ENCODE peak calls at places on chromosome 13, in five cellular contexts. G is esophagus muscularis mucosa, O is cardiac muscle cell, K is AG04450, Y is testis. I is an unnamed sample.

GRCh38 chr13:101140087-101140770 is 276.1 kb downstream of the NALCN start:
- DNase-seq in G (no peak), O (no peak), K (no peak), Y (no peak), I (no peak)

GRCh38 chr13:98525852-98526512 is 50.9 kb downstream of the STK24 start:
- DNase-seq in G (no peak), O (no peak), K (no peak), Y (no peak), I (no peak)

GRCh38 chr13:76331948-76332712 is 554.1 kb downstream of the KCTD12 start:
- DNase-seq in G (no peak), O (peak; percentile 64), K (peak; percentile 15), Y (no peak), I (no peak)

GRCh38 chr13:40207110-40207478 is 459.3 kb downstream of the FOXO1 start:
- DNase-seq in G (no peak), O (no peak), K (no peak), Y (no peak), I (no peak)

GRCh38 chr13:67392014-67392413 is 161.9 kb upstream of the PCDH9 start:
- DNase-seq in G (no peak), O (no peak), K (no peak), Y (no peak), I (no peak)

GRCh38 chr13:47846886-47847285 is 154.2 kb downstream of the SUCLA2 start:
- DNase-seq in G (no peak), O (peak; percentile 34), K (no peak), Y (no peak), I (no peak)

GRCh38 chr13:81377926-81378325 is 1037.0 kb upstream of the SPRY2 start:
- DNase-seq in G (no peak), O (no peak), K (no peak), Y (no peak), I (no peak)

GRCh38 chr13:33152389-33152788 is 133.2 kb downstream of the STARD13 start:
- DNase-seq in G (no peak), O (no peak), K (no peak), Y (no peak), I (no peak)

GRCh38 chr13:34155931-34156607 is 338.1 kb downstream of the RFC3 start:
- DNase-seq in G (no peak), O (peak; percentile 48), K (no peak), Y (no peak), I (peak; percentile 28)

GRCh38 chr13:109761695-109762094 is 24.7 kb downstream of the IRS2 start:
- DNase-seq in G (no peak), O (no peak), K (no peak), Y (no peak), I (no peak)

GRCh38 chr13:71591380-71591779 is 275.6 kb downstream of the DACH1 start:
- DNase-seq in G (no peak), O (no peak), K (no peak), Y (no peak), I (no peak)

GRCh38 chr13:101529419-101529818 is 76.9 kb downstream of the ITGBL1 start:
- DNase-seq in G (no peak), O (peak; percentile 55), K (peak; percentile 39), Y (no peak), I (peak; percentile 87)

GRCh38 chr13:79011179-79011578 is 352.2 kb upstream of the OBI1 start:
- DNase-seq in G (no peak), O (no peak), K (no peak), Y (no peak), I (no peak)

GRCh38 chr13:59521549-59521948 is 642.2 kb downstream of the DIAPH3 start:
- DNase-seq in G (no peak), O (no peak), K (no peak), Y (no peak), I (no peak)

GRCh38 chr13:26112843-26113242 is 61.0 kb upstream of the SHISA2 start:
- DNase-seq in G (peak; percentile 42), O (peak; percentile 2), K (no peak), Y (no peak), I (no peak)

GRCh38 chr13:102132896-102133295 is 269.0 kb downstream of the FGF14 start:
- DNase-seq in G (no peak), O (no peak), K (no peak), Y (no peak), I (no peak)

GRCh38 chr13:100608906-100609305 is 20.3 kb upstream of the GGACT start:
- DNase-seq in G (no peak), O (no peak), K (no peak), Y (no peak), I (no peak)

GRCh38 chr13:107834268-107834667 is 381.1 kb downstream of the LIG4 start:
- DNase-seq in G (no peak), O (peak; percentile 26), K (no peak), Y (no peak), I (peak; percentile 17)

GRCh38 chr13:71879129-71879535 is 12.1 kb upstream of the DACH1 start:
- DNase-seq in G (no peak), O (peak; percentile 63), K (no peak), Y (no peak), I (no peak)

GRCh38 chr13:95512957-95513356 is 39.6 kb upstream of the CLDN10 start:
- DNase-seq in G (no peak), O (no peak), K (no peak), Y (no peak), I (no peak)

GRCh38 chr13:104001766-104002165 is 935.5 kb upstream of the SLC10A2 start:
- DNase-seq in G (no peak), O (no peak), K (no peak), Y (no peak), I (no peak)

GRCh38 chr13:38951525-38952313 is 38.9 kb downstream of the STOML3 start:
- DNase-seq in G (no peak), O (peak; percentile 81), K (no peak), Y (no peak), I (no peak)

GRCh38 chr13:24512208-24513068 is at the start of gene PARP4:
- DNase-seq in G (no peak), O (peak; percentile 75), K (peak; percentile 39), Y (peak; percentile 88), I (peak; percentile 81)

GRCh38 chr13:32165791-32166190 is 134.2 kb downstream of the FRY start:
- DNase-seq in G (no peak), O (no peak), K (no peak), Y (no peak), I (peak; percentile 45)

GRCh38 chr13:26616126-26616525 is 58.6 kb downstream of the WASF3 start:
- DNase-seq in G (no peak), O (peak; percentile 44), K (no peak), Y (no peak), I (peak; percentile 74)

GRCh38 chr13:111789420-111789819 is 277.5 kb upstream of the SOX1 start:
- DNase-seq in G (peak; percentile 88), O (no peak), K (no peak), Y (no peak), I (no peak)

GRCh38 chr13:49323344-49323743 is 75.6 kb downstream of the CDADC1 start:
- DNase-seq in G (no peak), O (no peak), K (no peak), Y (no peak), I (no peak)

GRCh38 chr13:41411536-41411935 is 45.8 kb upstream of the RGCC start:
- DNase-seq in G (peak; percentile 90), O (peak; percentile 76), K (peak; percentile 16), Y (peak; percentile 45), I (peak; percentile 78)
- TF ChIP-seq CTCF in G (peak; percentile 18), O (peak; percentile 44), K (peak; percentile 48), Y (no peak), I (peak; percentile 65)

DNA sequence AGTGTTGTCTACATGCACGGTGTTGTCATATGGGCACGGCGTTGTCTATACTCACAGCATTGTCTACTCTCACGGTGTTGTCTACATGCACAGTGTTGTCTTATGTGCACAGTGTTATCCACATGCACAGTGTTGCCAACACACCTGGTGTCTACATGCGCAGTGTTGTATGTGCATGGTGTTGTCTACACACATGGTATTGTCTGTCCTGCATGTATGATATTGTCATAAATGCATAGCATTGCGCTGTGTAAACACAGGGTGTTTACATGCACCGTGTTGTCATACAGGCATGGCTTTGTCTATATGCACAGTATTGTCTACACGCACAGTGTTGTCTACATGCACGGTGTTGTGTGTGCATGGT is 6.8 kb downstream of the ADPRHL1 start:
- DNase-seq in G (no peak), O (no peak), K (no peak), Y (no peak), I (no peak)
- H3K4me3 ChIP-seq in G (no peak overlapping the region), O (no peak overlapping the region), K (no peak overlapping the region), Y (no peak overlapping the region), I (no peak overlapping the region)

DNA sequence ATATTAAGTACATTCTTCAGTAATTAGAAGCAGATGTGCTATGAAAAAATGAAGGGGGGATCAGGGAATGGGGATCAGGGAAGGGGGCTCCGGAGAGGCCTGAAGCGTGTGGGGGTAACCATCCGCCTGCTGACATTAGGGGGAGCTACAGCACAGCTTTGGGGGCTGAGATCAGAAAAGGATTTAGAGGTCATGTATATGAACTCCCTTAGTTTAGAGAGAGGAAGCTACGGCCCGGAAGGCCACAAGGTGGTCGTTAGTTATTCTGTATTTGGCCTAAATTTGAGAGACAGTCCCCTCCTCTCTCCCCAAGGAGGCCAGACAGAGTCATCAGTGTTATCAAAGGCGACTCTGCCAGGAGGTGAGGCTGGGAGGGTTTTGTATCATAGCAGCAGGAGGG is 99.0 kb downstream of the TM9SF2 start:
- DNase-seq in G (no peak), O (no peak), K (no peak), Y (no peak), I (no peak)
- TF ChIP-seq CTCF in G (no peak), O (peak; percentile 10), K (peak; percentile 11), Y (no peak), I (no peak)

DNA sequence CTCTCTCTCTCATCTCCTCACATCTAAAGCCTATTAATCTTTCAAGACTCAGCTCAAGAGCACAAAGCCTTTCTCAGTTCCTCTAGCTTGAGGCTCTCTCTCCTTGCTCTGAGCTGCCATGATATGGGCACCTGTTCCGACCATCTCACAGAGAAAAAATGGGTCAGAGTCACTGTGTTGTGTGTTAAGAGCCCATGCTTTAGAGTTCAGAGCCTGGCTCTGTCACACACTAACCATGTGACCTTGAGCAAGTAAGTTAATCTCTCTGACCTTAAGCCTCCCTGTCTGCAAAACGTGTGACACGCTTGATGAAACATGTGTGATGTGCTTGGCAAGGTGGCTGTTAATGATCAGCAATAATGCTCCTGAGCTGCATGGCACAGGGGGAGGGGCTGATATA is 245.2 kb downstream of the DLEU7 start:
- DNase-seq in G (no peak), O (no peak), K (no peak), Y (no peak), I (no peak)
- H3K4me3 ChIP-seq in G (no peak overlapping the region), O (no peak overlapping the region), K (no peak overlapping the region), Y (no peak overlapping the region), I (no peak overlapping the region)

DNA sequence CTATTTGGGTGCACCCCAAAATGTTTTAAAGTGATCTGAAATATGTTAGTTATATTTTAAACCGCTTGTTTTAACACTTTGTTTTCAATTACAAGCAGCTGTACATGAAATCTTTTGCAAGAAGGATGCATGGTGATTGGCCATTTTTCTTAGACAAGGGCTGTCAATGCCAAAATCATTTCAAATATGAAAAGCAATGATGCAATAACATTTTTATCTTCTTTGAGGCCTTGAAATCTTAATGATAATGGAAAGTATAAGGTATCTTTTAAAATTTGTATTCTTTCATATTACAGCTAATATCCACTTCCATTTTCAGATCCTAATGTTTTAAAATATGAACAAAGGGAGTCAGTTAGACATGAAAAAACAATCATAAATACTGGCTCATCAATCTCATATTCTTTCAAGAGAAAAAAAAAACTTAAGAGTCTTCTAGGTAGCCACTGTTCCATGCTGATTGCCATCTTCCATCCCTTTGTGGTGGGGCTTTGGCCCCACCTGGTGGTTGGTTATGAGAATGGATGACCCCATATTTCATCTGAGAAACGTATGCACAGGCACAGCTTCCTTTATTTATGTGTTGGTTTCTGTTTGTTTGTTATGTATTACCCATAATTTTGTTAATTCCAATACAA is 330.3 kb upstream of the MIR17HG start:
- DNase-seq in G (no peak), O (peak; percentile 58), K (no peak), Y (peak; percentile 65), I (peak; percentile 12)
- TF ChIP-seq CTCF in G (peak; percentile 66), O (peak; percentile 84), K (peak; percentile 78), Y (peak; percentile 49), I (peak; percentile 67)

GRCh38 chr13:44274838-44275237 is 98.8 kb upstream of the SERP2 start:
- DNase-seq in G (no peak), O (no peak), K (no peak), Y (no peak), I (no peak)
- H3K4me3 ChIP-seq in G (peak overlapping the region; percentile 4), O (no peak overlapping the region), K (no peak overlapping the region), Y (no peak overlapping the region), I (peak overlapping the region; percentile 12)